ENCODE peak calls at places on chromosomes 7 and 10, in four cellular contexts. L is SK-N-SH, V is A549, E is GM12864. T is an unnamed sample.

GRCh38 chr7:33961948-33962347 is 56.6 kb downstream of the BMPER start:
- DNase-seq in V (no peak), E (no peak), L (no peak), T (no peak)

GRCh38 chr7:101126651-101127459 is at the start of gene SERPINE1:
- DNase-seq in E (peak; percentile 58), V (peak; percentile 98), L (peak; percentile 83), T (peak; percentile 96)

GRCh38 chr10:100522945-100523344 is 3.3 kb upstream of the SEC31B start:
- DNase-seq in L (no peak), V (no peak), E (no peak), T (no peak)

GRCh38 chr10:71766717-71767419 is 6.5 kb downstream of the VSIR start:
- DNase-seq in V (peak; percentile 98), L (no peak), E (peak; percentile 47), T (peak; percentile 79)

GRCh38 chr10:386751-387693 is 251.8 kb downstream of the ZMYND11 start:
- DNase-seq in E (no peak), V (no peak), L (no peak), T (no peak)

GRCh38 chr7:149717481-149717880 is 55.9 kb downstream of the ZNF467 start:
- DNase-seq in V (no peak), E (no peak), L (no peak), T (no peak)

GRCh38 chr7:148987010-148987750 is 41.1 kb downstream of the PDIA4 start:
- DNase-seq in V (peak; percentile 94), E (peak; percentile 81), L (peak; percentile 94), T (peak; percentile 84)

GRCh38 chr7:151568951-151569652 is 49.4 kb upstream of the RHEB start:
- DNase-seq in V (no peak), E (no peak), L (no peak), T (no peak)

GRCh38 chr7:51455948-51456347 is 139.3 kb upstream of the COBL start:
- DNase-seq in V (no peak), L (peak; percentile 79), E (no peak), T (no peak)

GRCh38 chr10:19719320-19719719 is 96.9 kb upstream of the PLXDC2 start:
- DNase-seq in V (no peak), E (no peak), L (no peak), T (peak; percentile 98)

GRCh38 chr7:9192969-9193368 is 759.6 kb downstream of the NXPH1 start:
- DNase-seq in L (no peak), E (no peak), V (no peak), T (peak; percentile 5)

GRCh38 chr10:127813290-127813689 is 76.3 kb downstream of the FOXI2 start:
- DNase-seq in E (no peak), V (no peak), L (no peak), T (no peak)

GRCh38 chr10:89002234-89002978 is 11.8 kb downstream of the FAS start:
- DNase-seq in L (no peak), V (no peak), E (no peak), T (no peak)

GRCh38 chr10:3902809-3903410 is 117.9 kb upstream of the KLF6 start:
- DNase-seq in L (no peak), E (no peak), V (no peak), T (no peak)

GRCh38 chr10:131773321-131773988 is 127.4 kb upstream of the PPP2R2D start:
- DNase-seq in V (no peak), E (no peak), L (peak; percentile 75), T (no peak)

GRCh38 chr7:155412416-155413253 is 45.3 kb upstream of the EN2 start:
- DNase-seq in V (peak; percentile 67), E (peak; percentile 8), L (peak; percentile 88), T (no peak)

GRCh38 chr10:25768167-25768566 is 165.9 kb upstream of the MYO3A start:
- DNase-seq in V (no peak), L (peak; percentile 11), E (no peak), T (no peak)

GRCh38 chr7:156607332-156608175 is 33.0 kb upstream of the RNF32 start:
- DNase-seq in L (peak; percentile 77), V (no peak), E (no peak), T (no peak)

GRCh38 chr7:116647861-116648260 is 24.1 kb upstream of the MET start:
- DNase-seq in L (no peak), E (no peak), V (no peak), T (no peak)

GRCh38 chr7:24826662-24827020 is 69.4 kb upstream of the GSDME start:
- DNase-seq in L (no peak), E (no peak), V (no peak), T (no peak)

GRCh38 chr10:53108317-53108934 is 335.8 kb upstream of the MBL2 start:
- DNase-seq in E (no peak), L (no peak), V (no peak), T (no peak)

GRCh38 chr7:43248961-43249807 is 136.7 kb downstream of the HECW1 start:
- DNase-seq in L (no peak), V (peak; percentile 86), E (no peak), T (no peak)

GRCh38 chr7:22348379-22348778 is 8.6 kb downstream of the RAPGEF5 start:
- DNase-seq in E (no peak), V (no peak), L (no peak), T (no peak)

GRCh38 chr7:50356212-50356944 is 51.9 kb downstream of the IKZF1 start:
- DNase-seq in E (no peak), V (no peak), L (no peak), T (no peak)

GRCh38 chr10:104318810-104319684 is 19.2 kb downstream of the ITPRIP start:
- DNase-seq in L (no peak), E (no peak), V (no peak), T (no peak)

GRCh38 chr10:93413252-93413689 is 68.9 kb downstream of the MYOF start:
- DNase-seq in V (no peak), L (no peak), E (no peak), T (no peak)

GRCh38 chr7:112449353-112449752 is 907 bp upstream of the IFRD1 start:
- DNase-seq in V (peak; percentile 24), E (no peak), L (no peak), T (no peak)

GRCh38 chr10:18773180-18773579 is 113.9 kb downstream of the ARL5B start:
- DNase-seq in V (no peak), L (no peak), E (no peak), T (no peak)

GRCh38 chr7:40147371-40148246 is 12.8 kb downstream of the SUGCT start:
- DNase-seq in V (no peak), E (no peak), L (no peak), T (no peak)

DNA sequence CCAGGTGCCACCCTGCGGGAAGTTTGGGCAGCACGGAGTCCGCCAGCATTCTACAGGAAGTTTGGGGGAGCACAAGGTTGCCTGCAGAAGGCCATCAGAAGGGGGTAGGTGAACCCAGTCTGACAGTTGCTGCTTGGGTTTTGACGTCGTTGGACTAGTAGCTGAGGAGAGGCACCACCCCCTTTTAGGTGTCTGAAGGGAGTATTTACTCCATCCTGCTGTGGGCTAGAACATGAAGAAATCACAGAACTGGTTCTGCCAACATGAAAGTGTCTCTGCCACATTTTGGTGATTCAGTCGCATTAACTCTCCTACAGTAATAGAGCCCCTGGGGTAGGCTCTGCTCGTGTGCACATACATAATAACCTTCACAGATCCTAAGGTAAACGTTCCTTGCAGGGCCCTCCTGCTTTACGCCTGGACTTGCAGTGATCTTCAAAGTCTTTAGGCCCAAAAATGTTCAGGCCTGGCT is 852 bp upstream of the TRIL start:
- DNase-seq in L (no peak), E (no peak), V (no peak), T (no peak)
- H3K4me3 ChIP-seq in L (peak overlapping the region; percentile 59), E (no peak overlapping the region), V (no peak overlapping the region), T (no peak overlapping the region)

GRCh38 chr7:3481435-3481834 is 180.4 kb downstream of the SDK1 start:
- DNase-seq in L (no peak), V (no peak), E (no peak), T (no peak)

GRCh38 chr7:3480197-3480596 is 179.1 kb downstream of the SDK1 start:
- DNase-seq in V (no peak), E (no peak), L (no peak), T (no peak)

GRCh38 chr7:3482147-3482921 is 181.3 kb downstream of the SDK1 start:
- DNase-seq in L (peak; percentile 52), E (no peak), V (peak; percentile 62), T (peak; percentile 40)
- TF ChIP-seq CTCF in L (peak; percentile 64), E (peak; percentile 55), V (peak; percentile 70), T (peak; percentile 74)

GRCh38 chr10:73865107-73865458 is 9.3 kb downstream of the CAMK2G start:
- DNase-seq in E (no peak), V (no peak), L (no peak), T (no peak)
- H3K4me3 ChIP-seq in E (peak overlapping the region; percentile 19), V (no peak overlapping the region), L (no peak overlapping the region), T (no peak overlapping the region)

DNA sequence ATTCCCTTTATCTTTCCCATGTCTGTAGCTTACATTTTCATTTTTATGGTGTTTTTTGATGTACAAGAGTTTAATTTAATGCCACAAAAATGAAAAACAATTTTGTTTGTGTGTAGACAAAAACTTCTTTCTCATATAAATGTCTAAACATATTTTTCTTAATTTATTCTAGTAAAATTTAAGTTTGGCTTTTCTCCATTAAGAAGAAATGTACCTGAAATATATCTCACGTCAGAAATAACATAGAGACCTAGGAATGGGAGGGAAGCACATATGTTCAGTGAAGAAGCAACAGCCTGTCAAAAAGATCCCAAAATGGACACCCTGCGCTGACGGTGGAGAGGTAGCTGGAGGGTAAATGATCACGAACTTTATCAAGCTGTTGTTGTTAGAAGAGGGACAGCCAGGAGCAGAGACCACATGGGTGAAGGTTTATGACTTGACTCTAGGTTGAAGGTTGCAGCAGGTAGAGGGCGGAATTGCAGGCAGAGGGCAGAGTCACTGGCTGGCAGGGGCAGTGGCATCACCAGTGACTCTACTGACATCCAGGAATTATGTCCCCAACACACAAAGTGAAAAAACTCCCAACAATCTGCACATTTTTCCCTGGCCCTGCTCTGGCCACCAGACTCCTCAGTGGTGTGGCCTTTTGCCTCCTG is 225.9 kb upstream of the PRSS58 start:
- DNase-seq in L (no peak), V (no peak), E (no peak), T (no peak)
- TF ChIP-seq CTCF in L (no peak), V (peak; percentile 26), E (no peak), T (no peak)

GRCh38 chr10:31675726-31676125 is 252.9 kb downstream of the ARHGAP12 start:
- DNase-seq in E (no peak), L (no peak), V (no peak), T (no peak)

GRCh38 chr10:31677198-31678138 is 251.2 kb downstream of the ARHGAP12 start:
- DNase-seq in V (no peak), L (no peak), E (no peak), T (peak; percentile 74)

GRCh38 chr10:31678573-31679122 is 250.0 kb downstream of the ARHGAP12 start:
- DNase-seq in V (no peak), L (no peak), E (no peak), T (no peak)

GRCh38 chr10:31679931-31680330 is 248.7 kb downstream of the ARHGAP12 start:
- DNase-seq in V (no peak), E (no peak), L (no peak), T (no peak)

DNA sequence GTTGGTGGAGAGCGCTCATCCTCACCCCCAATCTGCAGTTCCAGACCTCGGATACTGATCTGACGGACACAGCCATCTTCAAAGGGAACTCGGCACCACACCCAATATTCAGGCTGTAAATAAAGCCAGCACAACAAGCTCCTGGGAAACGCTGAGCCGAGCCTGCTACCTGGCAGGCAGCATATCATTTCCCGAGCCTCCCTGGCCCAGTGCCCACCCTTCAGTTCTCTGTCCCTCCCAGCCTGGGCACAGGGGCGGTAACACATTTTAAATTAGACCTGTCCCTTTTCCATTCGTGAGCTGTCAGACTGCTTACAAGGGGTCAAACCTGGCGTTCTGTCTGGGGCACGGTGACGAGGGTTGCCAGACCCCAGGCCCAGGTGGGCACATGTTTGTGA is 250.5 kb downstream of the ARHGAP12 start:
- DNase-seq in L (no peak), V (no peak), E (no peak), T (no peak)
- H3K4me3 ChIP-seq in L (no peak overlapping the region), V (no peak overlapping the region), E (no peak overlapping the region), T (no peak overlapping the region)

GRCh38 chr7:13447637-13448036 is 541.8 kb downstream of the ETV1 start:
- DNase-seq in E (no peak), V (no peak), L (no peak), T (no peak)
- TF ChIP-seq CTCF in E (no peak), V (no peak), L (no peak), T (no peak)

T was measured in astrocyte of the cerebellum.